ENCODE peak calls at places on chromosome 5, in five cellular contexts. K is Peyer's patch, J is neural progenitor cell, Y is endodermal cell, U is IMR-90. B is an unnamed sample. For H3K4me1, the result is how much of the 10 kb centered on the place peaks cover.

GRCh38 chr5:11905209-11905608 is 963 bp upstream of the CTNND2 start:
- DNase-seq in K (no peak), J (peak), Y (no peak), U (no peak), B (no peak)

GRCh38 chr5:65927497-65928340 is 1.3 kb downstream of the ERBIN start:
- DNase-seq in K (no peak), J (peak), Y (no peak), U (peak), B (no peak)

GRCh38 chr5:135221187-135221473 is 177.9 kb downstream of the MACROH2A1 start:
- DNase-seq in K (peak), J (no peak), Y (peak), U (no peak), B (no peak)

GRCh38 chr5:141857226-141857625 is 21.0 kb downstream of the PCDH1 start:
- DNase-seq in K (no peak), J (no peak), Y (no peak), U (no peak), B (no peak)

GRCh38 chr5:10600629-10601245 is 36.9 kb downstream of the ANKRD33B start:
- DNase-seq in K (no peak), J (no peak), Y (no peak), U (no peak), B (no peak)

GRCh38 chr5:170265527-170265926 is 32.0 kb downstream of the LCP2 start:
- DNase-seq in K (no peak), J (peak), Y (no peak), U (no peak), B (peak)

GRCh38 chr5:134649163-134649916 is 755 bp downstream of the SEC24A start:
- DNase-seq in K (no peak), J (no peak), Y (no peak), U (peak), B (no peak)

GRCh38 chr5:87361031-87361443 is 51.7 kb downstream of the CCNH start:
- DNase-seq in K (no peak), J (no peak), Y (no peak), U (peak), B (no peak)

GRCh38 chr5:135891804-135892203 is 3.8 kb downstream of the IL9 start:
- DNase-seq in K (no peak), J (peak), Y (peak), U (no peak), B (no peak)

GRCh38 chr5:122236270-122236669 is 75.8 kb upstream of the SNCAIP start:
- DNase-seq in K (no peak), J (no peak), Y (no peak), U (peak), B (no peak)

GRCh38 chr5:95644351-95645042 is 2.1 kb upstream of the RFESD start:
- DNase-seq in K (no peak), J (peak), Y (peak), U (peak), B (peak)

GRCh38 chr5:76555717-76556116 is 67.5 kb downstream of the F2RL2 start:
- DNase-seq in K (no peak), J (no peak), Y (no peak), U (no peak), B (no peak)

GRCh38 chr5:51479840-51480239 is 96.6 kb downstream of the ISL1 start:
- DNase-seq in K (no peak), J (no peak), Y (no peak), U (no peak), B (no peak)

GRCh38 chr5:168152660-168153059 is 138.8 kb upstream of the WWC1 start:
- DNase-seq in K (no peak), J (no peak), Y (peak), U (no peak), B (no peak)

GRCh38 chr5:88262116-88262515 is 6.5 kb downstream of the TMEM161B start:
- DNase-seq in K (no peak), J (no peak), Y (no peak), U (peak), B (no peak)

GRCh38 chr5:42784132-42784531 is 27.5 kb downstream of the CCDC152 start:
- DNase-seq in K (no peak), J (no peak), Y (no peak), U (no peak), B (no peak)

GRCh38 chr5:65172486-65173129 is 309.1 kb downstream of the ADAMTS6 start:
- DNase-seq in K (no peak), J (no peak), Y (no peak), U (peak), B (no peak)

GRCh38 chr5:36877667-36878420 is 1.3 kb downstream of the NIPBL start:
- DNase-seq in K (no peak), J (peak), Y (no peak), U (peak), B (no peak)

GRCh38 chr5:133926960-133927615 is 41.3 kb downstream of the C5orf15 start:
- DNase-seq in K (no peak), J (no peak), Y (no peak), U (no peak), B (no peak)

GRCh38 chr5:5695266-5695665 is 272.8 kb downstream of the ICE1 start:
- DNase-seq in K (no peak), J (no peak), Y (no peak), U (no peak), B (no peak)

GRCh38 chr5:142208777-142209312 is 100.3 kb downstream of the NDFIP1 start:
- DNase-seq in K (no peak), J (no peak), Y (no peak), U (no peak), B (no peak)

GRCh38 chr5:170757182-170757601 is 26.3 kb upstream of the GABRP start:
- DNase-seq in K (no peak), J (no peak), Y (no peak), U (peak), B (no peak)

GRCh38 chr5:158014367-158014766 is 155.4 kb upstream of the CLINT1 start:
- DNase-seq in K (no peak), J (no peak), Y (no peak), U (no peak), B (no peak)
- H3K4me1 ChIP-seq in K (under half), J (under half), Y (under half), U (under half), B (under half)

GRCh38 chr5:161403996-161404395 is 142.5 kb downstream of the GABRB2 start:
- DNase-seq in K (no peak), J (no peak), Y (no peak), U (no peak), B (no peak)
- H3K4me1 ChIP-seq in K (under half), J (under half), Y (under half), U (under half), B (under half)

DNA sequence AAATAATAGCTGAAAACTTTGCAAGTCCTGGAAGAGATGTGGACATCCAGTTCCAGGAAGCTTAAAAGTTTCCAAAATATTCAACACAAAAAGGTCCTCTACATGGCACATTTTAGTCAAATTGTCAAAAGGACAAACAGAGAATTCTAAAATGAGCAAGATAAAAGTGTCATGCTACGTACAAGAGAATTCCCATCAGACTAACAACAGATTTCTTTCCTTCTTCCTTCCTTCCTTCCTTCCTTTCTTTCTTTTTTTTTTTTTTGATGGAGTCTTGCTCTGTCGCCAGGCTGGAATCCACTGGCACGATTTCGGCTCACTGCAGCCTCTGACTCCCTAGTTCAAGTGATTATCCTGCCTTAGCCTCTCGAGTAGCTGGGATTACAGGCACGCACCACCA is 39.3 kb downstream of the BTNL8 start:
- DNase-seq in K (no peak), J (no peak), Y (no peak), U (no peak), B (no peak)
- H3K4me1 ChIP-seq in K (under half), J (under half), Y (under half), U (under half), B (under half)

GRCh38 chr5:172002310-172002709 is 4.1 kb downstream of the FBXW11 start:
- DNase-seq in K (no peak), J (peak), Y (no peak), U (no peak), B (no peak)

GRCh38 chr5:172004824-172005237 is 1.6 kb downstream of the FBXW11 start:
- DNase-seq in K (no peak), J (no peak), Y (no peak), U (no peak), B (no peak)

GRCh38 chr5:172005708-172006377 is 595 bp downstream of the FBXW11 start:
- DNase-seq in K (peak), J (peak), Y (peak), U (no peak), B (peak)

GRCh38 chr5:172003750-172004149 is 2.7 kb downstream of the FBXW11 start:
- DNase-seq in K (no peak), J (no peak), Y (no peak), U (no peak), B (no peak)

DNA sequence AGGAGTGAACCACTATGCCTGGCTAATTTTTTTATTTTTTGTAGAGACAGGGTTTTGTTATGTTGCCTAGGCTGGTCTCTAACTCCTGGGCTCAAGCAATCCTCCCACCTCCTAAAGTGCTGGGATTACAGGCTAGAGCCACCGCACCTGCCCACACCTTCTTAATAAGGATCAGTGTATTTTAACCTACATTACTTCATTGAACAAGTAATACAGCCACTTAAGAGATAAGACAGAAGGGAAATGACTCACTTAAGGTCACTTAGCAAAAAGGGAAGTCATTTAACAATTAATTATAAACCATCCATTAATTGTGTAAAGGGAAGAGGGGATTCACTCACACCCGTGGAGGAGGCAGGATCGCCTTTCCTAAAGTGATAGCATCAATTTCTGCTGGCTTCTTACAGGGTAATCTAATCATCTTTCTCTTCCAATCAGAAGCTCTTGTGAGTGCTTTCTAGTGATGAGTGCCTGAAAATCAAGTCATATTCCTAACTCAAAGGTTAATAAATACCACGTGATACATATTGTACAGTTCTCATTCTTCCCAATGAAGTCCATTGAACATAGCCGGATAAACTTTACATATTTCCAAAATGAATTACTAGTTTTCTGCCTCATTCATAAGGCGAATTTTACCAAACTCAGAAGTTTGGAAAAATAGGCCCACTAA is 3.5 kb downstream of the FBXW11 start:
- DNase-seq in K (no peak), J (no peak), Y (no peak), U (no peak), B (no peak)
- H3K4me1 ChIP-seq in K (under half), J (half or more), Y (under half), U (under half), B (under half)

GRCh38 chr5:148805323-148806290 is 20.8 kb upstream of the ADRB2 start:
- DNase-seq in K (no peak), J (no peak), Y (no peak), U (peak), B (peak)
- H3K4me1 ChIP-seq in K (under half), J (under half), Y (under half), U (under half), B (under half)

GRCh38 chr5:139571543-139571942 is 10.4 kb downstream of the UBE2D2 start:
- DNase-seq in K (no peak), J (no peak), Y (no peak), U (no peak), B (no peak)

GRCh38 chr5:139565411-139566305 is 4.5 kb downstream of the UBE2D2 start:
- DNase-seq in K (no peak), J (no peak), Y (no peak), U (peak), B (no peak)

GRCh38 chr5:139571966-139572365 is 10.8 kb downstream of the UBE2D2 start:
- DNase-seq in K (no peak), J (no peak), Y (no peak), U (no peak), B (no peak)

GRCh38 chr5:139566611-139567010 is 5.5 kb downstream of the UBE2D2 start:
- DNase-seq in K (no peak), J (no peak), Y (no peak), U (no peak), B (no peak)

GRCh38 chr5:139569276-139569955 is 8.3 kb downstream of the UBE2D2 start:
- DNase-seq in K (no peak), J (no peak), Y (no peak), U (peak), B (no peak)
- H3K4me1 ChIP-seq in K (under half), J (under half), Y (under half), U (under half), B (half or more)